ENCODE peak calls at places on chromosomes 4 and X, in five cellular contexts. O is cardiac muscle cell, K is A549, L is heart left ventricle, S is K562. H is an unnamed sample.

GRCh38 chr4:101337688-101338087 is 9.6 kb downstream of the PPP3CA start:
- DNase-seq in O (peak; percentile 41), K (no peak), L (no peak), S (no peak), H (no peak)

GRCh38 chrX:71366674-71367256 is 608 bp downstream of the TAF1 start:
- DNase-seq in O (peak; percentile 33), K (peak; percentile 23), L (no peak), S (peak; percentile 22), H (no peak)

GRCh38 chrX:131477498-131477897 is 66.4 kb upstream of the OR13H1 start:
- DNase-seq in O (no peak), K (no peak), L (no peak), S (no peak), H (peak; percentile 55)

GRCh38 chr4:113881256-113881655 is 98.2 kb downstream of the ARSJ start:
- DNase-seq in O (no peak), K (no peak), L (no peak), S (no peak), H (no peak)

GRCh38 chr4:121227254-121227867 is 63.2 kb upstream of the TNIP3 start:
- DNase-seq in O (no peak), K (no peak), L (no peak), S (no peak), H (no peak)

GRCh38 chr4:186249785-186250739 is 15.9 kb upstream of the F11 start:
- DNase-seq in O (peak; percentile 3), K (no peak), L (no peak), S (no peak), H (no peak)

GRCh38 chrX:17737707-17738001 is 361 bp downstream of the SCML1 start:
- DNase-seq in O (no peak), K (no peak), L (no peak), S (no peak), H (no peak)

GRCh38 chrX:38803609-38804480 is 2.6 kb downstream of the MID1IP1 start:
- DNase-seq in O (peak; percentile 84), K (peak; percentile 92), L (peak; percentile 90), S (peak; percentile 75), H (peak; percentile 37)

GRCh38 chr4:60128916-60129315 is 1071.2 kb upstream of the ADGRL3 start:
- DNase-seq in O (no peak), K (no peak), L (no peak), S (no peak), H (no peak)

GRCh38 chrX:153411988-153412574 is 809 bp downstream of the ZFP92 start:
- DNase-seq in O (no peak), K (no peak), L (no peak), S (no peak), H (no peak)

GRCh38 chr4:13522282-13523104 is 21.8 kb downstream of the NKX3-2 start:
- DNase-seq in O (no peak), K (no peak), L (no peak), S (no peak), H (no peak)

GRCh38 chr4:110411599-110412011 is 64.3 kb upstream of the ENPEP start:
- DNase-seq in O (no peak), K (no peak), L (no peak), S (no peak), H (peak; percentile 60)

GRCh38 chrX:96387801-96388200 is 296.8 kb upstream of the DIAPH2 start:
- DNase-seq in O (no peak), K (no peak), L (no peak), S (no peak), H (no peak)

GRCh38 chr4:108926058-108926457 is 163.2 kb upstream of the ETNPPL start:
- DNase-seq in O (peak; percentile 53), K (no peak), L (no peak), S (no peak), H (no peak)

GRCh38 chr4:1717129-1718094 is 3.7 kb downstream of the TMEM129 start:
- DNase-seq in O (no peak), K (no peak), L (no peak), S (no peak), H (no peak)
- H3K9me3 ChIP-seq in O (no peaks in the 10 kb centered on the region), K (no peaks in the 10 kb centered on the region), L (no peaks in the 10 kb centered on the region), S (no peaks in the 10 kb centered on the region), H (no peaks in the 10 kb centered on the region)

DNA sequence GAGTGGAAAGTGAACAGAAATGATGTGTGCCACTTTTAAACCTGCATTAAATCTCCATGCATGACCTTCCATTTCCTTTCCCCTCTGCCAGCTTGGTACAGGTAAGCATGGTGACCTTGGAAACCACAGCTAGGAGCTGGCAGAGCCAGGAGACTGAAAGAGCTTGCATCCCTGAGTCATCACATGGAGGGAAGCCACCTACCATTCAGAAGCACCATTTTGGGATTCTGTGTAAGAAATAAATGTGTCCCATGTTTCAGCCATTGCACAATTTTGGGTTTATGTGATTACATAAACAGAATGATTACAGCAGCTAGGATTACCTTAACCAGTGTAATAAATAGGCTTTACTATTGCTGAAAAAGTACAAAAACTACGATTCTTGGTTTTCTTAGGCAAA is 17.3 kb upstream of the CCDC149 start:
- DNase-seq in O (no peak), K (no peak), L (no peak), S (no peak), H (no peak)
- H3K9me3 ChIP-seq in O (no peaks in the 10 kb centered on the region), K (no peaks in the 10 kb centered on the region), L (peaks cover 20% of the 10 kb centered on the region), S (no peaks in the 10 kb centered on the region), H (no peaks in the 10 kb centered on the region)

GRCh38 chr4:169222768-169223167 is 48.0 kb downstream of the SH3RF1 start:
- DNase-seq in O (no peak), K (no peak), L (no peak), S (no peak), H (no peak)
- H3K9me3 ChIP-seq in O (no peaks in the 10 kb centered on the region), K (no peaks in the 10 kb centered on the region), L (no peaks in the 10 kb centered on the region), S (no peaks in the 10 kb centered on the region), H (no peaks in the 10 kb centered on the region)

DNA sequence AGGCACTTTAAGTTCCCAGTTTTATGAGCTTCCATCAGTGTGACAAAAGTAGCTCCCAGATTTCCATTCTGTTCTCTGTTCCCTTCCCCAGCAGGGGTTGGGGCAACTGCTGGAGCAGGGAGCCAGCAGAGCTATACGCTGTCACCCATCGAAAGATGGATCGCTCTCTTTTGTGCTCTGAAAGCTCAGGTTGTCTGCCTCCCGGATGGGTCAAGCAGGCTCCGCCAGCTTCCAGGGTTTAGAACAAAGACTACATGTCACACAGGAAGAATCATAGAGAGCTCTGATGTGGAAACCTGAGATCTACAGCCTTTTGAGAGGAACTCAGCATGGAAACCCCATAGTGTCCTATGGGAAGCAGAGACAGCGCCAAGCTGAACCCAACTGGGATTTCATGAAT is 205.4 kb downstream of the HS3ST1 start:
- DNase-seq in O (no peak), K (no peak), L (no peak), S (no peak), H (no peak)
- H3K9me3 ChIP-seq in O (no peaks in the 10 kb centered on the region), K (no peaks in the 10 kb centered on the region), L (no peaks in the 10 kb centered on the region), S (no peaks in the 10 kb centered on the region), H (no peaks in the 10 kb centered on the region)